ENCODE peak calls at places on chromosomes 12 and 14, in seven cellular contexts. J, B, V, Y, O, M and K are unnamed samples.

GRCh38 chr14:63759454-63759853 is 31.6 kb upstream of the SGPP1 start:
- DNase-seq in J (no peak), B (no peak), V (no peak), Y (no peak), O (peak), M (no peak), K (no peak)

GRCh38 chr14:50816419-50817047 is 14.4 kb downstream of the NIN start:
- DNase-seq in J (no peak), B (no peak), V (no peak), Y (no peak), O (no peak), M (no peak), K (no peak)

GRCh38 chr12:12534975-12535374 is 27.7 kb downstream of the DUSP16 start:
- DNase-seq in J (peak), B (no peak), V (no peak), Y (no peak), O (no peak), M (no peak), K (no peak)

GRCh38 chr12:130796985-130797686 is 41.9 kb downstream of the STX2 start:
- DNase-seq in J (no peak), B (no peak), V (no peak), Y (no peak), O (no peak), M (no peak), K (no peak)

GRCh38 chr12:120109570-120110267 is 6.8 kb downstream of the RAB35 start:
- DNase-seq in J (no peak), B (no peak), V (no peak), Y (no peak), O (no peak), M (no peak), K (no peak)

GRCh38 chr12:31728289-31728916 is 418 bp downstream of the AMN1 start:
- DNase-seq in J (no peak), B (no peak), V (no peak), Y (peak), O (no peak), M (peak), K (no peak)

GRCh38 chr12:132624186-132624855 is 5.7 kb downstream of the P2RX2 start:
- DNase-seq in J (no peak), B (no peak), V (no peak), Y (no peak), O (no peak), M (no peak), K (no peak)

GRCh38 chr12:102023343-102023930 is 38.4 kb downstream of the WASHC3 start:
- DNase-seq in J (no peak), B (no peak), V (no peak), Y (no peak), O (no peak), M (no peak), K (no peak)

GRCh38 chr14:104424406-104425072 is 155.0 kb upstream of the C14orf180 start:
- DNase-seq in J (no peak), B (peak), V (no peak), Y (no peak), O (no peak), M (peak), K (peak)

GRCh38 chr12:104673294-104674062 is 216.7 kb downstream of the CHST11 start:
- DNase-seq in J (no peak), B (no peak), V (no peak), Y (no peak), O (no peak), M (peak), K (peak)

GRCh38 chr12:95146767-95147166 is 70.5 kb downstream of the FGD6 start:
- DNase-seq in J (no peak), B (no peak), V (no peak), Y (no peak), O (no peak), M (no peak), K (no peak)

GRCh38 chr14:102907303-102907844 is 15.1 kb upstream of the AMN start:
- DNase-seq in J (no peak), B (no peak), V (no peak), Y (no peak), O (no peak), M (no peak), K (no peak)

GRCh38 chr12:49583361-49584094 is 15.6 kb upstream of the MCRS1 start:
- DNase-seq in J (no peak), B (no peak), V (no peak), Y (no peak), O (no peak), M (peak), K (no peak)

GRCh38 chr12:29725587-29726320 is 58.0 kb downstream of the TMTC1 start:
- DNase-seq in J (peak), B (peak), V (no peak), Y (no peak), O (no peak), M (peak), K (no peak)

GRCh38 chr12:42213023-42213422 is 25.0 kb downstream of the YAF2 start:
- DNase-seq in J (peak), B (no peak), V (peak), Y (no peak), O (no peak), M (no peak), K (peak)

GRCh38 chr14:102985665-102986064 is 63.2 kb downstream of the AMN start:
- DNase-seq in J (no peak), B (no peak), V (no peak), Y (no peak), O (no peak), M (no peak), K (no peak)

GRCh38 chr12:130143136-130143535 is 19.1 kb upstream of the FZD10 start:
- DNase-seq in J (no peak), B (no peak), V (no peak), Y (no peak), O (no peak), M (no peak), K (no peak)

GRCh38 chr12:110176745-110177144 is 52.6 kb downstream of the IFT81 start:
- DNase-seq in J (no peak), B (no peak), V (no peak), Y (no peak), O (no peak), M (no peak), K (no peak)

GRCh38 chr12:4850857-4851380 is 58.8 kb upstream of the KCNA1 start:
- DNase-seq in J (no peak), B (no peak), V (no peak), Y (no peak), O (no peak), M (no peak), K (no peak)

GRCh38 chr12:62802321-62802720 is 132.6 kb downstream of the PPM1H start:
- DNase-seq in J (no peak), B (no peak), V (no peak), Y (no peak), O (no peak), M (no peak), K (no peak)

GRCh38 chr12:68913682-68914081 is 19.3 kb downstream of the CPM start:
- DNase-seq in J (no peak), B (no peak), V (no peak), Y (no peak), O (no peak), M (no peak), K (peak)

GRCh38 chr14:63857467-63858030 is 4.7 kb downstream of the SYNE2 start:
- DNase-seq in J (no peak), B (no peak), V (no peak), Y (no peak), O (no peak), M (no peak), K (no peak)

DNA sequence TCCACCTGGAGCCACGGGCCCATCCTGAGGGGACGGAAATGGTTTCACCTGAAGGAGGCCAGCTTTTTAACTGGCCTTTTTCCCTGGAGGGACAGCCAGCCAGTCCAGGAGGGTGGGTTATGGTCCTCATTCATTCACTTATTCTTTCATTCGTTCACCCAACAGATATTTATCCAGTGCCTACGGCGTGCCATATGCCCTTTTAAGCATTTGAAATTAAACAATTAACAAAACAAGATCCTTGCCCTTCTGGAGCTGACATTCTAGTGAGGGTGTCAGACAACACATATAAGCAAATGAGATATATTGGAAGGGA is 438 bp upstream of the ABCB9 start:
- DNase-seq in J (no peak), B (no peak), V (no peak), Y (no peak), O (no peak), M (no peak), K (no peak)
- H3K27ac ChIP-seq in J (peak), B (no peak), V (no peak), Y (no peak), O (no peak), M (no peak), K (no peak)

GRCh38 chr14:47332099-47332498 is 343.3 kb downstream of the MDGA2 start:
- DNase-seq in J (no peak), B (no peak), V (no peak), Y (no peak), O (no peak), M (no peak), K (no peak)

DNA sequence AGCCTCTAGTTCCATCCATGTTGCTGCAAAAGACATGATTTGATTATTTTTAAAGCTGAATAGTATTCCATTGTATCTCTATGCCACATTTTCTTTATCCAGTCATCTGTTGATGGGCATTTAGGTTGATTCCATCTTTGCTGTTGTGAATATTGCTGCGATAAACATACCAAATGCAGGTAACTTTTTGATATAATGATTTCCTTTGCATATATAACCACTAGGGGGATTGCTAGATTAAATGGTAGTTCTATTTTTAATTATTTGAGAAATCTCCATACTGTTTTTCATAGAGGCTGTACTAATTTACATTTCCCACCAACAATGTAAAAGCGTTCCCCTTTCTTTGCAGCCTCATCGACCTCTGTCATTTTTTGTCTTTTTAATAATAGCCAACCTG is 342.5 kb downstream of the MDGA2 start:
- DNase-seq in J (no peak), B (no peak), V (no peak), Y (no peak), O (no peak), M (no peak), K (no peak)
- H3K27ac ChIP-seq in J (no peak), B (no peak), V (no peak), Y (no peak), O (no peak), M (no peak), K (no peak)

GRCh38 chr12:79548525-79548924 is 142.2 kb downstream of the PAWR start:
- DNase-seq in J (no peak), B (no peak), V (no peak), Y (no peak), O (no peak), M (no peak), K (no peak)
- H3K27ac ChIP-seq in J (no peak), B (no peak), V (peak), Y (peak), O (no peak), M (no peak), K (peak)

DNA sequence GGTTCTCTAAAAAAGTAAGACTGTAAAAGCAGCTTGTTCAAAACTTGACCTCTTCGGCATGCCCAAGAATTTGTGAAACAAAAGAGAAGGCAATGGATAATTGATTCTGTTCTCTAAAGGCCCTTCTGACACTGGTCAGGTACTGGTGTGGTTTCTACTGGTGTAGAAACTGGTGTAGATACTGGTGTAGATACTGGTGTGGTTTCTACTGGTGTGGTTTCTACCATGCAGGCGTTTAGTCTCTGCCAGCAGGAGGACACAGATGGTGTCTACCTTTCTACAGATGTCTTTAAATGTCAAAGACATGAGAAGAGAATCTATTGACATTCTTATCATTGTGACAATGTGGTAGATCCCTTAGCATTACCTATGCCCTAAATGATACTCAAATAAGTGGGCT is 107.4 kb downstream of the SAMD4A start:
- DNase-seq in J (no peak), B (no peak), V (no peak), Y (no peak), O (peak), M (no peak), K (no peak)
- H3K27ac ChIP-seq in J (peak), B (no peak), V (no peak), Y (no peak), O (peak), M (no peak), K (peak)

GRCh38 chr14:52110441-52111086 is 41.7 kb upstream of the NID2 start:
- DNase-seq in J (no peak), B (no peak), V (no peak), Y (peak), O (no peak), M (no peak), K (no peak)
- H3K27ac ChIP-seq in J (no peak), B (no peak), V (no peak), Y (peak), O (no peak), M (no peak), K (no peak)

DNA sequence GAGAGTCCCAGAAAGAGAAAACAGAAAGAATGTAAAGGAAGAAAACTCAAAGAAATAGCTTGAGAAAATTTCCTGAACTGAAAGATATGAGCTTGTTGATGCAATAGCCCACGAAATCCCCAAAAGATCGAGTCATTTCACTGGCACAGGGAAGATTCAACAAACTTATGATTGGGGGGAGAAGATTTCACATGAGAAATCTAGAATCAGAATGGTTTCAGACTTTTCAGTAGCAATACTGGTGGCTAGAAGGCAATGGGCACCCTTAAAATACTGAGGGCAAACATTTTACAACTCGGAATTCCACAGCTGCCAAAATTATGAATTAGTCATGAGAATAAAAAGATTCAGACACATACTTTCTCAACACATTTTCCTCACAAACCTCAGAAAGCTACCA is 8.9 kb upstream of the KRT7 start:
- DNase-seq in J (no peak), B (no peak), V (no peak), Y (no peak), O (no peak), M (no peak), K (no peak)
- H3K27ac ChIP-seq in J (no peak), B (no peak), V (no peak), Y (peak), O (no peak), M (no peak), K (no peak)